ENCODE peak calls at places on chromosomes 7 and 10, in four cellular contexts. Y, R, N and W are unnamed samples.
A peak's percentile ranks its signal among the peaks of the same experiment; 100 is the strongest.

GRCh38 chr10:77478248-77478963 is 159.2 kb downstream of the KCNMA1 start:
- DNase-seq in Y (peak; percentile 59), R (no peak), N (no peak), W (no peak)

GRCh38 chr10:70679498-70679897 is 7.2 kb downstream of the ADAMTS14 start:
- DNase-seq in Y (no peak), R (no peak), N (no peak), W (no peak)

GRCh38 chr7:142889825-142890224 is 4.3 kb upstream of the TRPV6 start:
- DNase-seq in Y (no peak), R (no peak), N (no peak), W (no peak)

GRCh38 chr7:143284591-143285453 is at the start of gene TMEM139:
- DNase-seq in Y (no peak), R (no peak), N (no peak), W (no peak)

GRCh38 chr7:77867208-77867915 is 68.8 kb downstream of the PHTF2 start:
- DNase-seq in Y (no peak), R (no peak), N (no peak), W (no peak)

GRCh38 chr10:131200856-131201470 is 110.6 kb downstream of the TCERG1L start:
- DNase-seq in Y (no peak), R (no peak), N (no peak), W (no peak)

GRCh38 chr7:91720255-91720937 is 160.1 kb downstream of the MTERF1 start:
- DNase-seq in Y (no peak), R (no peak), N (no peak), W (no peak)

GRCh38 chr10:121322046-121322445 is 276.2 kb downstream of the FGFR2 start:
- DNase-seq in Y (peak; percentile 65), R (no peak), N (no peak), W (no peak)

GRCh38 chr10:50496228-50496627 is 127.5 kb downstream of the SGMS1 start:
- DNase-seq in Y (no peak), R (no peak), N (no peak), W (no peak)

GRCh38 chr7:6725003-6725402 is 18.3 kb upstream of the ZNF12 start:
- DNase-seq in Y (no peak), R (no peak), N (no peak), W (peak; percentile 22)

GRCh38 chr10:73814276-73814895 is 3.0 kb upstream of the NDST2 start:
- DNase-seq in Y (no peak), R (no peak), N (no peak), W (no peak)